ENCODE peak calls at places on chromosomes 4 and X, in eight cellular contexts. T, H, X, S, B, M, L and P are unnamed samples.

GRCh38 chr4:58561170-58561569 is 1451.0 kb upstream of the IGFBP7 start:
- DNase-seq in B (no peak), L (no peak), S (no peak), X (no peak), M (no peak), H (no peak), T (no peak), P (no peak)

GRCh38 chr4:5004496-5004895 is 14.8 kb downstream of the CYTL1 start:
- DNase-seq in B (no peak), S (no peak), L (no peak), M (no peak), T (no peak), H (no peak), X (no peak), P (no peak)

GRCh38 chrX:115018040-115018647 is 728 bp upstream of the IL13RA2 start:
- DNase-seq in B (no peak), M (no peak), S (no peak), T (no peak), H (no peak), X (no peak), L (peak), P (no peak)

GRCh38 chrX:118823263-118824172 is at the start of gene ZCCHC12:
- DNase-seq in X (no peak), H (peak), M (peak), B (peak), T (peak), L (peak), S (peak), P (peak)

GRCh38 chrX:132058050-132058449 is 34.9 kb downstream of the STK26 start:
- DNase-seq in L (no peak), X (no peak), S (no peak), B (no peak), T (no peak), M (no peak), H (no peak), P (no peak)

GRCh38 chrX:141402897-141403610 is 160.7 kb upstream of the SPANXC start:
- DNase-seq in B (no peak), M (no peak), H (no peak), X (no peak), T (no peak), S (no peak), L (no peak), P (no peak)

GRCh38 chrX:100695302-100695701 is 36.6 kb downstream of the SYTL4 start:
- DNase-seq in L (no peak), S (no peak), T (no peak), B (no peak), M (no peak), X (no peak), H (no peak), P (no peak)

GRCh38 chrX:148723551-148723950 is 223.1 kb downstream of the AFF2 start:
- DNase-seq in H (no peak), S (no peak), X (no peak), L (no peak), M (no peak), T (no peak), B (no peak), P (no peak)

GRCh38 chr4:158810487-158811215 is 41.8 kb downstream of the FNIP2 start:
- DNase-seq in M (peak), B (no peak), S (peak), X (peak), T (no peak), H (peak), L (peak), P (peak)

GRCh38 chrX:38880460-38880859 is 79.2 kb downstream of the MID1IP1 start:
- DNase-seq in T (peak), H (no peak), L (no peak), B (no peak), M (no peak), X (no peak), S (peak), P (no peak)

GRCh38 chrX:50952406-50952805 is 41.9 kb downstream of the BMP15 start:
- DNase-seq in M (no peak), S (no peak), H (no peak), T (no peak), X (no peak), L (no peak), B (no peak), P (peak)

GRCh38 chr4:1601852-1602525 is 82.1 kb downstream of the FAM53A start:
- DNase-seq in T (no peak), X (no peak), S (no peak), M (no peak), H (no peak), B (no peak), L (no peak), P (no peak)

GRCh38 chrX:123626962-123627361 is 105.9 kb downstream of the THOC2 start:
- DNase-seq in H (no peak), M (peak), T (no peak), X (no peak), S (peak), B (no peak), L (peak), P (peak)

GRCh38 chr4:169398294-169398693 is 127.5 kb upstream of the SH3RF1 start:
- DNase-seq in S (peak), H (no peak), M (peak), B (no peak), X (no peak), L (peak), T (no peak), P (peak)

GRCh38 chr4:91935217-91935616 is 368.5 kb upstream of the GRID2 start:
- DNase-seq in X (no peak), S (no peak), B (no peak), L (no peak), H (no peak), M (no peak), T (no peak), P (no peak)

GRCh38 chr4:178814908-178815307 is 1372.7 kb upstream of the AGA start:
- DNase-seq in M (no peak), X (no peak), H (no peak), L (no peak), B (no peak), T (no peak), S (no peak), P (no peak)

DNA sequence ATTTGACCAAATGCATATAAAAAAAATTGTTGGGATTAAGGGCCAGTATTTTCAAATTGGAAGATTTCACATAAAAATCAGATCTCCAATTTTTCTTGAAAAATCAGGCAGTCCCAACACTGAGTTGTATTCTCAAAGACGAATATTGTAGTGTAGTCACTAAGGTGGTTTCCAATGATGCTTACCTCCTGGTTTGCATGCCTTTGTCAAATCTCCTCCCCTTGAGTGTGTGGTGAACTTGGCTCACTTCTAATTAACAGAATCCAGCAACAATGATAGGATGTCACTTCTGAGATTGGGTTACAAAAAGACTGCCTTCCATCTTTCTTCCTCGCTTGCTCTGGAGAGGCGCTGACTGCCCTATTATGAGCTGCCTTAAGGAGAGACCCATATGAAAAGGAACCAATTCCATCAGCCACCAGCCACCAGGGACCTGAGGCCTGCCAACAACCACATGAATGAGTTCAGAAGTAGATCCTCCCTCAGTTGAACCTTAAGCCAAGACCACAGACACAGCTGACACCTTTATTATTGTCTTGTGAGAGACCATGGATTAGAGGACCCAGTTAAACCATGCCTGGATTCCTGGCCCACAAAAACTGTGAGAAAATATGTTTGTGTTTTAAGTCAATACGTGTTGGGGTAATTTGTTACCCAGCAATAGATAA is 31.2 kb upstream of the TSPAN5 start:
- DNase-seq in B (no peak), T (no peak), S (no peak), X (no peak), L (no peak), M (no peak), H (no peak), P (no peak)
- TF ChIP-seq CTCF in B (no peak), T (no peak), S (no peak), X (no peak), L (no peak), M (no peak), H (no peak), P (no peak)

GRCh38 chrX:105211051-105211575 is 9.4 kb downstream of the TEX13A start:
- DNase-seq in T (no peak), B (no peak), L (no peak), M (no peak), S (no peak), X (no peak), H (no peak), P (peak)

GRCh38 chrX:105209406-105209805 is 11.1 kb downstream of the TEX13A start:
- DNase-seq in X (no peak), M (no peak), L (no peak), B (no peak), S (no peak), T (no peak), H (no peak), P (no peak)

DNA sequence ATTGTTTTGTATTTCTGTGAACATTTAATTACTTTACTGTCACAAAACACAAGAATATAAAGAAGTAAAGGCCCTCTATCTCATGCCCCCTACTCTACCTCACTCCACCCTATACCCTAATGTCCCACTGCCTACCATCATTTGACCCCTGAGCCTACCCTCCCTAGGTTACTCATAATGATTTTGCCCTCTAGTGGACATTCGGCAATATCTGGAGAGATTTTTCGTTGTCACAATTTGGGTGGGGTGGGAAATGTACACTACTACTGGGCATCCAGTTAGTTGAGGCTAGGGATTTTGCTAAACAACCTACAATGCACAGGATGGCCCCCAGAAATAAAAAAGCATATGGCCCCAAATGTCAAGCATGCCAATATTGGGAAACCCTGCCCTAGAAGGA is 10.2 kb downstream of the TEX13A start:
- DNase-seq in B (no peak), H (no peak), T (no peak), L (no peak), X (no peak), S (no peak), M (no peak), P (no peak)
- TF ChIP-seq CTCF in B (no peak), H (no peak), T (no peak), L (peak), X (no peak), S (no peak), M (no peak), P (no peak)

DNA sequence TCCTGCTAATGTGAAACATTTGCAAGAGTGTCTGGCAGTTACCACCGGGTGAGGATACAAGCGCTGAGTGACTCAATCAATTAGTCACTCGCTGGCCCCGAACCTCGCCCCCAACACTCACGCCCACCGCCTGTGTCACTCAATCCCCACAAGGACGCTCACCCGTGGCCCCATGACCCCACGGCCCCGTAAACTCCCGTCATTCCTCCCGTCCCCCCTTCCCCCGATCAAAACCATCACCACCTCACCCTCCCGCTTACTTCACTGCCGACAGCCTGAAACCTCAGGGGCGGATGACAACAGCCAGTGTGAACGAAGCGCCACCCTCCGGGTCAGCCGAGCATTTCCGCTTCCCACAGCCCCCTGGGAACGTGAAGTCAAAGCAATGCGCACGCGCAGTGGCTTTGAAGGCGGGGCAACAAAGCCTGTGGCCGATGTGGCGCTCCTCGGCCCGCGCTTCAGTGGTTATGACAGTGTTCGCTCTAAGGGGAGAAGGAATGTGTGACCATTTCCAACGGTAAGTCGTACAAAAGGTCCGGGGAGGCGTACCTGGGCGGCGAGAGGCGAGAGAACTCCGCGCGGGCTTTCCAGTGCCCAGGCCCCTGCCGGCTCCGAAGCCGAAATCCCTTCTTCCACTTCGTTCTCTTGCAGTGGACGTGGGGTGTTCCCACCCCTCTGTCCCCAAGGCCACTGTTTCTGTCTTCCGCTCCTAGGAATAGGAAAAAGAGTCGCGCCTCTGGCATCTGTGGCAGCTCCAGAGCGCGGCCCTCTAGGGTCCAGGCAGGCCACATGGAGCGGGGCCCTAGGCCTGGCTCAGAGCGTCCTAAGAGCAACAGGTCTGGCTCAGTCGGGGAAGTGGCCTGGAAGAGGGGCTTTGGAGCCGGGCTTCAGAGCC is at the start of gene ZNF674:
- DNase-seq in L (peak), M (peak), S (peak), T (peak), X (peak), B (peak), H (peak), P (peak)
- TF ChIP-seq CTCF in L (peak), M (peak), S (peak), T (no peak), X (no peak), B (peak), H (peak), P (no peak)

DNA sequence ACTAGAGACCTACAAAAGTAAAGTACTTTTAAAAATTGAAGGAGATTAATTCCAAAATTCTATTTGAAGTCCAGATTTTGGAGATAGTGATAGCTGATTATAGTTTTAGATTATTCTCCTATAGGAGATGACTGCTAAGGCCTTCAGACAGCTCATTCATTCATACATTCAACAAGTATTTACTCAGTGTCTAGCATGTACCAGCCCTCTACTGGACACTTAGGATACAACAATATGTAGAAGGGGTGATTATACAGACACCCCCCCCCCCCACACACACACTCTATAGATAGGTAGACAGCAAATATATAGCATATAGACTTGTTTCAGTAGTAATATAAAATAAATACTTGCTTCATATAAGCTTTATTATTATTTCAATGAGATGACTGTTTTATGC is 60.4 kb upstream of the TAF9B start:
- DNase-seq in L (peak), H (no peak), S (peak), X (no peak), M (no peak), T (peak), B (peak), P (peak)
- TF ChIP-seq CTCF in L (peak), H (no peak), S (peak), X (peak), M (no peak), T (peak), B (peak), P (peak)

DNA sequence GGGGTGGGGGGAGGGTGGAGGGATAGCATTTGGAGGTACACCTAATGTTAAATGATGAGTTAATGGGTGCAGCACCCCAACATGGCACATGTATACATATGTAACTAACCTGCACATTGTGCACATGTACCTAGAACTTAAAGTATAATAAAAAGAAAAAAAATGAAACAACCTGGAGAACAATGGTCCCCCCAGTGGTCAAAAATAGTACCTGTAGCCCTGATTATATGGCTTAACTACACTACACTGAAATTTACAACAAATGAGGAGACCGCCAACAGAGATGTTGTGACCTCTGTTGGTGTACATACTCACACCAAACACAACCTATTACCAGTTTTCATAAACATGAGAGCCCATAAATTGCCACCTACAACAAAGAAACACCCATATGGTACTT is 7.3 kb upstream of the MAGEE1 start:
- DNase-seq in L (peak), X (no peak), H (no peak), M (no peak), T (no peak), B (no peak), S (no peak), P (peak)
- TF ChIP-seq CTCF in L (no peak), X (no peak), H (no peak), M (no peak), T (peak), B (no peak), S (no peak), P (no peak)

GRCh38 chrX:56219702-56220101 is 12.5 kb upstream of the KLF8 start:
- DNase-seq in H (no peak), M (no peak), B (no peak), X (no peak), T (no peak), L (peak), S (no peak), P (peak)
- TF ChIP-seq CTCF in H (peak), M (no peak), B (no peak), X (no peak), T (no peak), L (no peak), S (no peak), P (no peak)